ENCODE peak calls at places on chromosome X, in eight cellular contexts. J, X, Q, D, E, P, L and O are unnamed samples.
A peak's percentile ranks its signal among the peaks of the same experiment; 100 is the strongest.

GRCh38 chrX:104922206-104922621 is 298.3 kb downstream of the TEX13A start:
- DNase-seq in P (peak; percentile 12), J (no peak), E (peak; percentile 52), D (peak; percentile 67), Q (peak; percentile 72), L (peak; percentile 9), X (peak; percentile 60), O (peak; percentile 31)

GRCh38 chrX:149504226-149504914 is 736 bp downstream of the IDS start:
- DNase-seq in L (peak; percentile 50), Q (peak; percentile 43), P (peak; percentile 53), E (no peak), X (peak; percentile 50), J (no peak), D (no peak), O (peak; percentile 21)

GRCh38 chrX:69538321-69538876 is 34.3 kb downstream of the NALF2 start:
- DNase-seq in P (peak; percentile 52), Q (peak; percentile 51), J (peak; percentile 4), X (peak; percentile 77), D (peak; percentile 19), E (peak; percentile 52), L (peak; percentile 48), O (peak; percentile 42)

GRCh38 chrX:23732704-23733103 is 10.4 kb downstream of the ACOT9 start:
- DNase-seq in E (no peak), L (no peak), J (no peak), Q (no peak), D (no peak), X (no peak), P (no peak), O (no peak)

GRCh38 chrX:101040197-101040596 is 11.7 kb downstream of the TRMT2B start:
- DNase-seq in D (no peak), E (no peak), J (no peak), Q (no peak), X (no peak), L (no peak), P (no peak), O (no peak)

GRCh38 chrX:118847676-118848075 is 24.1 kb downstream of the ZCCHC12 start:
- DNase-seq in X (no peak), L (no peak), E (peak; percentile 34), J (no peak), D (peak; percentile 52), Q (peak; percentile 54), P (no peak), O (no peak)

GRCh38 chrX:129726307-129727111 is 12.3 kb upstream of the XPNPEP2 start:
- DNase-seq in D (peak; percentile 49), X (peak; percentile 48), E (peak; percentile 21), P (no peak), J (peak; percentile 22), Q (no peak), L (no peak), O (no peak)

GRCh38 chrX:72620550-72621145 is 48.0 kb upstream of the HDAC8 start:
- DNase-seq in D (peak; percentile 90), P (no peak), J (no peak), E (peak; percentile 2), L (no peak), X (peak; percentile 23), Q (no peak), O (no peak)

GRCh38 chrX:21990812-21991211 is 41.3 kb upstream of the PHEX start:
- DNase-seq in D (no peak), P (no peak), X (no peak), L (no peak), J (no peak), E (no peak), Q (no peak), O (no peak)

GRCh38 chrX:113514906-113515305 is 674.3 kb upstream of the AMOT start:
- DNase-seq in X (no peak), D (no peak), J (no peak), P (no peak), L (no peak), Q (no peak), E (peak; percentile 47), O (no peak)

GRCh38 chrX:112789931-112790330 is 50.7 kb downstream of the AMOT start:
- DNase-seq in E (peak; percentile 36), Q (no peak), D (no peak), P (no peak), J (no peak), X (no peak), L (no peak), O (no peak)

GRCh38 chrX:119234931-119235555 is 1.0 kb upstream of the PGRMC1 start:
- DNase-seq in X (no peak), P (no peak), D (no peak), E (no peak), J (no peak), Q (no peak), L (no peak), O (no peak)

GRCh38 chrX:45807572-45808425 is 607.1 kb upstream of the DIPK2B start:
- DNase-seq in Q (no peak), P (no peak), L (no peak), D (peak; percentile 67), J (no peak), E (no peak), X (no peak), O (no peak)

GRCh38 chrX:48972214-48973164 is 845 bp upstream of the KCND1 start:
- DNase-seq in P (no peak), J (no peak), L (peak; percentile 2), X (no peak), D (peak; percentile 38), E (peak; percentile 16), Q (peak; percentile 17), O (peak; percentile 2)

GRCh38 chrX:134971926-134972325 is 18.9 kb upstream of the SMIM10 start:
- DNase-seq in D (peak; percentile 11), L (no peak), E (no peak), P (no peak), Q (no peak), J (no peak), X (no peak), O (no peak)

GRCh38 chrX:16212436-16212835 is 45.2 kb downstream of the MAGEB17 start:
- DNase-seq in Q (no peak), P (no peak), L (no peak), X (no peak), D (no peak), E (peak; percentile 0), J (no peak), O (no peak)

GRCh38 chrX:68985135-68985725 is 156.4 kb downstream of the EFNB1 start:
- DNase-seq in E (no peak), P (no peak), Q (no peak), X (no peak), J (no peak), D (no peak), L (no peak), O (no peak)

GRCh38 chrX:67635424-67635823 is 91.6 kb downstream of the AR start:
- DNase-seq in D (no peak), L (no peak), Q (no peak), J (no peak), X (no peak), E (no peak), P (no peak), O (no peak)

GRCh38 chrX:22159071-22159470 is 113.6 kb upstream of the CBLL2 start:
- DNase-seq in J (no peak), X (no peak), D (peak; percentile 25), E (no peak), L (no peak), P (no peak), Q (no peak), O (no peak)

GRCh38 chrX:13387656-13388421 is 68.0 kb upstream of the ATXN3L start:
- DNase-seq in X (no peak), P (no peak), D (no peak), Q (no peak), L (no peak), E (no peak), J (no peak), O (no peak)

GRCh38 chrX:76148753-76149152 is 24.1 kb upstream of the PBDC1 start:
- DNase-seq in J (no peak), P (no peak), L (peak; percentile 27), X (no peak), Q (peak; percentile 63), E (peak; percentile 17), D (peak; percentile 62), O (peak; percentile 32)

GRCh38 chrX:45735571-45735970 is 534.9 kb upstream of the DIPK2B start:
- DNase-seq in L (no peak), J (no peak), Q (no peak), D (peak; percentile 25), E (no peak), P (no peak), X (no peak), O (no peak)

GRCh38 chrX:23332101-23332887 is 2.4 kb upstream of the PTCHD1 start:
- DNase-seq in X (no peak), J (no peak), Q (no peak), L (no peak), D (no peak), E (no peak), P (no peak), O (no peak)

GRCh38 chrX:103845165-103845653 is 13.2 kb upstream of the RAB9B start:
- DNase-seq in D (peak; percentile 81), Q (peak; percentile 25), X (no peak), L (no peak), E (peak; percentile 10), J (peak; percentile 4), P (peak; percentile 20), O (peak; percentile 20)

GRCh38 chrX:38206036-38206435 is 14.6 kb downstream of the SRPX start:
- DNase-seq in Q (no peak), P (no peak), E (no peak), J (no peak), D (no peak), X (no peak), L (no peak), O (no peak)

GRCh38 chrX:46319750-46320149 is 225.5 kb downstream of the ZNF674 start:
- DNase-seq in D (no peak), Q (no peak), E (peak; percentile 61), P (no peak), J (no peak), L (no peak), X (no peak), O (no peak)

GRCh38 chrX:4547218-4547836 is 833.9 kb upstream of the PRKX start:
- DNase-seq in X (peak; percentile 43), D (peak; percentile 45), L (no peak), J (no peak), Q (peak; percentile 27), E (peak; percentile 8), P (no peak), O (peak; percentile 1)

GRCh38 chrX:2707334-2707760 is 16.3 kb downstream of the CD99 start:
- DNase-seq in E (peak; percentile 84), X (no peak), P (no peak), L (peak; percentile 43), J (no peak), D (peak; percentile 89), Q (no peak), O (no peak)

GRCh38 chrX:8279323-8279722 is 108.3 kb upstream of the VCX2 start:
- DNase-seq in X (no peak), P (no peak), D (no peak), E (no peak), Q (no peak), L (no peak), J (no peak), O (no peak)

GRCh38 chrX:54824195-54824594 is 16.6 kb downstream of the MAGED2 start:
- DNase-seq in D (no peak), Q (no peak), L (no peak), E (no peak), P (no peak), J (no peak), X (no peak), O (no peak)

GRCh38 chrX:37958493-37959211 is 47.7 kb upstream of the SYTL5 start:
- DNase-seq in L (no peak), E (peak; percentile 67), J (no peak), D (peak; percentile 56), X (no peak), P (no peak), Q (no peak), O (no peak)

GRCh38 chrX:153478746-153479145 is 8.4 kb upstream of the HAUS7 start:
- DNase-seq in X (no peak), P (no peak), J (no peak), D (no peak), E (no peak), L (no peak), Q (no peak), O (no peak)

GRCh38 chrX:40952855-40953254 is 132.4 kb upstream of the USP9X start:
- DNase-seq in Q (peak; percentile 26), X (no peak), J (no peak), L (no peak), P (no peak), D (peak; percentile 18), E (no peak), O (no peak)

GRCh38 chrX:129720741-129721140 is 18.0 kb upstream of the XPNPEP2 start:
- DNase-seq in P (no peak), J (no peak), X (no peak), D (no peak), Q (no peak), L (no peak), E (no peak), O (no peak)